ENCODE peak calls at places on chromosomes 11 and 22, in five cellular contexts. M is NT2/D1, W is HepG2, S is GM12878, L is H1. I is an unnamed sample.

GRCh38 chr11:122025757-122026156 is 90.3 kb downstream of the BLID start:
- DNase-seq in M (no peak), W (no peak), S (no peak), L (no peak), I (peak; percentile 8)

GRCh38 chr22:43455861-43456260 is 44.0 kb downstream of the MPPED1 start:
- DNase-seq in M (no peak), W (no peak), S (no peak), L (no peak), I (no peak)

GRCh38 chr22:48826546-48826945 is 1001.1 kb downstream of the BRD1 start:
- DNase-seq in M (no peak), W (no peak), S (no peak), L (no peak), I (no peak)

GRCh38 chr11:76750746-76751145 is 32.4 kb upstream of the TSKU start:
- DNase-seq in M (no peak), W (no peak), S (no peak), L (no peak), I (no peak)

GRCh38 chr22:47270463-47271135 is 508.1 kb downstream of the TBC1D22A start:
- DNase-seq in M (no peak), W (no peak), S (no peak), L (no peak), I (no peak)

GRCh38 chr22:31447337-31447736 is 42.3 kb downstream of the EIF4ENIF1 start:
- DNase-seq in M (no peak), W (no peak), S (no peak), L (no peak), I (no peak)

GRCh38 chr22:38886333-38886732 is 14.3 kb upstream of the CBX6 start:
- DNase-seq in M (no peak), W (no peak), S (no peak), L (no peak), I (no peak)

GRCh38 chr11:19313140-19313539 is 72.4 kb upstream of the E2F8 start:
- DNase-seq in M (no peak), W (no peak), S (no peak), L (no peak), I (no peak)

GRCh38 chr11:2086239-2087040 is 52.7 kb downstream of the IGF2 start:
- DNase-seq in M (no peak), W (no peak), S (no peak), L (no peak), I (no peak)

GRCh38 chr11:71355266-71355665 is 92.9 kb downstream of the DHCR7 start:
- DNase-seq in M (no peak), W (no peak), S (no peak), L (no peak), I (no peak)

GRCh38 chr11:69293087-69293486 is 868 bp upstream of the MYEOV start:
- DNase-seq in M (no peak), W (no peak), S (no peak), L (peak; percentile 23), I (no peak)

GRCh38 chr11:132050577-132051180 is 680.3 kb downstream of the NTM start:
- DNase-seq in M (no peak), W (no peak), S (no peak), L (no peak), I (no peak)

GRCh38 chr11:119405986-119406385 is 17.0 kb downstream of the THY1 start:
- DNase-seq in M (no peak), W (no peak), S (no peak), L (no peak), I (no peak)

GRCh38 chr11:96214745-96215093 is 128.3 kb downstream of the MAML2 start:
- DNase-seq in M (no peak), W (no peak), S (no peak), L (no peak), I (no peak)

GRCh38 chr11:15286465-15286864 is 171.7 kb downstream of the INSC start:
- DNase-seq in M (no peak), W (no peak), S (no peak), L (no peak), I (no peak)

GRCh38 chr11:111627591-111627990 is 25.3 kb downstream of the SIK2 start:
- DNase-seq in M (no peak), W (no peak), S (no peak), L (no peak), I (no peak)

GRCh38 chr22:44920183-44920582 is 89.6 kb downstream of the PHF21B start:
- DNase-seq in M (no peak), W (no peak), S (no peak), L (no peak), I (no peak)

GRCh38 chr11:99370557-99371200 is 349.9 kb downstream of the CNTN5 start:
- DNase-seq in M (peak; percentile 30), W (no peak), S (no peak), L (no peak), I (peak; percentile 8)

GRCh38 chr11:44388828-44389645 is 79.1 kb upstream of the ALX4 start:
- DNase-seq in M (no peak), W (no peak), S (no peak), L (no peak), I (no peak)

GRCh38 chr11:36532908-36533601 is 23.0 kb upstream of the TRAF6 start:
- DNase-seq in M (no peak), W (no peak), S (no peak), L (no peak), I (no peak)

GRCh38 chr11:58027341-58027740 is 3.4 kb upstream of the OR6Q1 start:
- DNase-seq in M (no peak), W (no peak), S (no peak), L (no peak), I (no peak)

GRCh38 chr11:63536669-63537292 is at the start of gene PLAAT4:
- DNase-seq in M (no peak), W (peak; percentile 16), S (peak; percentile 45), L (no peak), I (no peak)

GRCh38 chr11:69373251-69373635 is 79.3 kb downstream of the MYEOV start:
- DNase-seq in M (no peak), W (no peak), S (no peak), L (no peak), I (no peak)

GRCh38 chr11:78840190-78840589 is 265.5 kb upstream of the NARS2 start:
- DNase-seq in M (no peak), W (no peak), S (no peak), L (no peak), I (no peak)

GRCh38 chr11:119793335-119793984 is 64.5 kb upstream of the NECTIN1 start:
- DNase-seq in M (no peak), W (no peak), S (no peak), L (no peak), I (no peak)

GRCh38 chr11:76599041-76600013 is 71.2 kb downstream of the LRRC32 start:
- DNase-seq in M (no peak), W (no peak), S (no peak), L (no peak), I (no peak)

DNA sequence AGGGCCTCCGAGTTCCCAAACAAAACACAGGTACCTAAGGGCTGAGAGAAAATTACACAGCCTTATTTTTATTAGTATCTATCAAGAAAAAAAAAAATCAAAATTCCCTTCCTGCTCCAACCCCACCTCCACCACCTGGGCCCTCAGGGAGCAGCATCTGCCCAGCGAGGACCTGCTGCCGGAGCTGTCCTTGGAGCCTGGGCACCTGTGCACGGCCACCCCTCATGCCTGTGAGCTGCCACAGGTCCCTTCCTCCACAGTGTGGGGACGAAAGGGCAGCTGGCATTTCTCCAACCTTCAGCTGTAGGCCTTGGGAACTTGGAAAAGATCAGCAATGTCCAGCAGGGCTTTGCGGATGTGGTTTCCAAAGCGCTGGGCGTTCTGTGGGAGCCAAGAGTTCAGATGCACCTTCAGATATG is 6.3 kb upstream of the SYCE3 start:
- DNase-seq in M (no peak), W (peak; percentile 78), S (no peak), L (no peak), I (no peak)
- TF ChIP-seq SUZ12 in M (no peak), W (no peak), S (no peak), L (no peak), I (no peak)

GRCh38 chr11:47886096-47886495 is 37.9 kb upstream of the NUP160 start:
- DNase-seq in M (no peak), W (no peak), S (no peak), L (no peak), I (no peak)
- TF ChIP-seq SUZ12 in M (no peak), W (no peak), S (no peak), L (no peak), I (no peak)

GRCh38 chr11:35330924-35331323 is 88.4 kb downstream of the SLC1A2 start:
- DNase-seq in M (no peak), W (no peak), S (no peak), L (no peak), I (no peak)
- TF ChIP-seq SUZ12 in M (no peak), W (no peak), S (no peak), L (no peak), I (no peak)

GRCh38 chr11:124762624-124763155 is 600 bp upstream of the ESAM start:
- DNase-seq in M (no peak), W (no peak), S (no peak), L (no peak), I (peak; percentile 56)

GRCh38 chr11:124760205-124760652 is 1.9 kb downstream of the ESAM start:
- DNase-seq in M (no peak), W (no peak), S (no peak), L (no peak), I (no peak)

GRCh38 chr11:124760806-124761205 is 1.3 kb downstream of the ESAM start:
- DNase-seq in M (no peak), W (no peak), S (no peak), L (no peak), I (no peak)

GRCh38 chr11:124762077-124762623 is at the start of gene ESAM:
- DNase-seq in M (no peak), W (no peak), S (no peak), L (no peak), I (peak; percentile 63)

GRCh38 chr11:124761301-124762021 is 629 bp downstream of the ESAM start:
- DNase-seq in M (no peak), W (no peak), S (no peak), L (no peak), I (no peak)
- TF ChIP-seq SUZ12 in M (no peak), W (no peak), S (no peak), L (no peak), I (no peak)

DNA sequence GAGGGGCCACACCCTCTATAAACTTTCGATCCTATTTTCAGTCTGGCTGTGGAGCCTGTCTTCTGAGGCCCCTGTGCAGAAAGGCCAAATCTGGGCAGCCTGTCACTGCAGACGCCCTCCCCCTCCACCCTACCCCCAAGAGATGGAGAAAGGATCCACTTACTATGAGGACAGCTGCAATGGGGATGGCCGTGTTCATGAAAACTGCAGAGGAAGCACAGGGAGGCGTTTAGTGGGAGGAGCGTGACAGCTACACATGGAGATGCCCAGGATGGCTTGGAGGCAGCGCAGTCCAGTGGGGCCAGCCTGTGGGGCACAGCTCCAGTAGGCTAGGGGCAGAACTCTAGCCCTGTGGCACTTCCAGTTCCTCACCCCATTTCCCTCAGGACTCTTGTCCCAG is 43.6 kb upstream of the KCNJ11 start:
- DNase-seq in M (no peak), W (no peak), S (no peak), L (no peak), I (no peak)
- TF ChIP-seq SUZ12 in M (no peak), W (no peak), S (no peak), L (no peak), I (no peak)

DNA sequence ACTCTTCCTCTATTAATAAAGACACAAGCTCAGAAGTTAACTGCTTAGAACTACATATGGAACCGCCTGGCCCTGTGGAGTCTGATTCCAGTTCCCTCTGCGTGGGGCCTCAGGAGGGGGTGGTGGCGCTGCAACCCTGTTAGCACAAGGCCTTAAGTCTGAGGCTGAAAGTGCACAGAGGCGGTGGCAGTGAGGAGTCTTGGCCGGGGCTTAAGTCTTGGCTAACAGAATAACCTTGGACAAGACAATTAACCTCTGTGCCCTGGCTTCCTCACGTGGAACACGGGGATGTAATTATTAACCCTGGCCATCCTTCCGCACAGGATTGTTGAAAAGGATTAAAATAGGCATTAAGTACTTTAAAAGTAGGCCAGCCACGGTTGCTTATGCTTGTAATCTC is 191.5 kb downstream of the CEP164 start:
- DNase-seq in M (no peak), W (peak; percentile 42), S (no peak), L (no peak), I (no peak)
- TF ChIP-seq SUZ12 in M (no peak), W (no peak), S (no peak), L (no peak), I (no peak)

I was measured in HEK293T.